ENCODE peak calls at places on chromosome 22, in seven cellular contexts. J is IMR-90, O is ovary, G is heart left ventricle, X is uterus, N is esophagus squamous epithelium, Q is H1. T is an unnamed sample.
A peak's percentile ranks its signal among the peaks of the same experiment; 100 is the strongest.

GRCh38 chr22:42270178-42270511 is 308 bp downstream of the TCF20 start:
- DNase-seq in J (no peak), O (no peak), G (no peak), X (no peak), N (no peak), Q (no peak), T (no peak)

GRCh38 chr22:49935561-49935960 is 17.1 kb downstream of the CRELD2 start:
- DNase-seq in J (no peak), O (no peak), G (no peak), X (no peak), N (no peak), Q (no peak), T (no peak)

GRCh38 chr22:32760396-32760795 is 41.1 kb upstream of the TIMP3 start:
- DNase-seq in J (no peak), O (no peak), G (no peak), X (no peak), N (no peak), Q (no peak), T (no peak)

GRCh38 chr22:21650823-21651520 is 8.9 kb downstream of the SDF2L1 start:
- DNase-seq in J (no peak), O (no peak), G (no peak), X (no peak), N (no peak), Q (no peak), T (no peak)

GRCh38 chr22:49046546-49047305 is 780.9 kb downstream of the BRD1 start:
- DNase-seq in J (no peak), O (no peak), G (no peak), X (peak; percentile 43), N (no peak), Q (peak; percentile 81), T (peak; percentile 58)

GRCh38 chr22:50613291-50613981 is 12.8 kb downstream of the MAPK8IP2 start:
- DNase-seq in J (no peak), O (peak; percentile 54), G (no peak), X (no peak), N (no peak), Q (no peak), T (peak; percentile 73)

GRCh38 chr22:50520826-50521453 is 4.5 kb downstream of the SCO2 start:
- DNase-seq in J (no peak), O (no peak), G (no peak), X (no peak), N (no peak), Q (no peak), T (no peak)

GRCh38 chr22:50338860-50339462 is 4.2 kb upstream of the PPP6R2 start:
- DNase-seq in J (no peak), O (no peak), G (no peak), X (no peak), N (no peak), Q (no peak), T (no peak)

GRCh38 chr22:20567993-20568417 is 60.6 kb downstream of the MED15 start:
- DNase-seq in J (peak; percentile 59), O (no peak), G (no peak), X (no peak), N (no peak), Q (no peak), T (peak; percentile 70)

GRCh38 chr22:46052801-46053562 is 76.0 kb upstream of the WNT7B start:
- DNase-seq in J (no peak), O (no peak), G (peak; percentile 79), X (peak; percentile 55), N (no peak), Q (no peak), T (peak; percentile 33)

GRCh38 chr22:46028069-46028991 is 51.4 kb upstream of the WNT7B start:
- DNase-seq in J (no peak), O (peak; percentile 25), G (no peak), X (peak; percentile 27), N (no peak), Q (no peak), T (no peak)

GRCh38 chr22:17807571-17808410 is 33.5 kb upstream of the BID start:
- DNase-seq in J (peak; percentile 69), O (no peak), G (peak; percentile 78), X (no peak), N (no peak), Q (no peak), T (no peak)

GRCh38 chr22:49099496-49100124 is 728.1 kb downstream of the BRD1 start:
- DNase-seq in J (no peak), O (no peak), G (peak; percentile 19), X (no peak), N (no peak), Q (no peak), T (no peak)

GRCh38 chr22:44926491-44927415 is 83.1 kb downstream of the PHF21B start:
- DNase-seq in J (no peak), O (no peak), G (peak; percentile 49), X (no peak), N (no peak), Q (no peak), T (no peak)

GRCh38 chr22:24694971-24695928 is 79.3 kb downstream of the PIWIL3 start:
- DNase-seq in J (no peak), O (no peak), G (no peak), X (no peak), N (no peak), Q (no peak), T (no peak)

GRCh38 chr22:36541831-36542391 is 12.9 kb upstream of the EIF3D start:
- DNase-seq in J (peak; percentile 96), O (no peak), G (peak; percentile 6), X (peak; percentile 42), N (no peak), Q (no peak), T (no peak)

GRCh38 chr22:36538529-36538928 is 9.6 kb upstream of the EIF3D start:
- DNase-seq in J (no peak), O (no peak), G (no peak), X (no peak), N (no peak), Q (no peak), T (no peak)

GRCh38 chr22:36540867-36541642 is 12.1 kb upstream of the EIF3D start:
- DNase-seq in J (no peak), O (no peak), G (peak; percentile 9), X (no peak), N (no peak), Q (no peak), T (no peak)

GRCh38 chr22:36532466-36532865 is 3.5 kb upstream of the EIF3D start:
- DNase-seq in J (no peak), O (no peak), G (no peak), X (no peak), N (no peak), Q (no peak), T (no peak)

DNA sequence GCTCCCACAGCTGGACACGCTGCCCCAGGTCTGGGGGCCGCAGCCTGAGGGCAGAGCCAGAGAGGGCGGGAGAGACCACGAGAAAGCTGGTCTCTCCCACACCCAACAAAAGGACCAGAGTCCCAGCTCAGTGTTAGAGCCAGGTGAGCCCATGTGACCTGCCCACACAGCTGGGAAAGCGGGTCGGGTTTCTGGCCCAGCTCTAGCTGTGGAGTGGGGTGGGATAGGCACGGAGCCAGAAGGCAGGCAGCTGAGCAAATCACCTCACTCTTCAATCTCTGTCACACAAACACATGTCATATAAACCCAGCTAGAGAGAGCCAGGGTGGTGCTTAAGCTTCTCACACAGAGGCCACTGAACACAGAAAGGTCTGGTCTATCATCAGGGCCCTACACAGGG is 7.8 kb upstream of the EIF3D start:
- DNase-seq in J (no peak), O (no peak), G (no peak), X (no peak), N (no peak), Q (no peak), T (no peak)
- TF ChIP-seq POLR2A in J (no peak), O (no peak), G (no peak), X (no peak), N (no peak), Q (no peak), T (no peak)

DNA sequence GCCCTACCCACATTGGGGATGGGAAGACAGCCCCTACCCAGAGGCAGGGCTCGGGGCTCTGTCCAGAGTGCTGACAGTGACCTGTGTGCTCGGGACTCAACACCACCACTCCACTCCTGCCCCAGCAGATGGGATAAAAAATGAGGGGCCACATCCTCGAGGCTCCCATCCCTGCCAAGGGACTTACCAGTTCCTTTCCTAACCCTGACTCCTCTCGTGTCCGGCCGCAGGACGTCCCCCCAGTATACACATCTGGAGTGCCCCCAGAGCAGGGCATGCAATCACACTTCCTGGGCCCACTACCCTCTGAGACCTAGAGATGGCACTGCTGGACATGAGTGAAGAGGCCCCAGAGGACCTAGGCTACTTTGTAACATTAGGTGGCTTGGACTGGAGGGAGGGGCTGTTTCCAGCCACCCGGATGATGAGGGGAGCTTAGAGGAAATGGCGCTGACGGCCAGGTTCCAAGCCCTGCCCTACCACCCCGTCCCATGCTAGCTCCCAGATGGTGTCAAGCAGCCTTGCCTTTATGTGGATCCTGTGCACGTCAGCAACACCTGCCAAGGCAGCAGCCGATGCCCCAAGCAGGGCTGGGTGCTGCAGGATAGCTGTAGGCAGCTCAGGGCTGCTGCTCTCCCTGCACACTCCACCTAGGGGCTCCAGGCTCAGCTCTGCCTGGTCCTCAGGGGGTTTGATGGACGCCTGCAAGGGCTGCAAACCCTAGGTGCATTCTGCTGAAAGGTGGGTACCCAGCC is 86.6 kb downstream of the DGCR2 start:
- DNase-seq in J (no peak), O (no peak), G (no peak), X (no peak), N (no peak), Q (no peak), T (no peak)
- TF ChIP-seq CTCF in J (no peak), O (no peak), G (no peak), X (no peak), N (no peak), Q (peak; percentile 46), T (no peak)

DNA sequence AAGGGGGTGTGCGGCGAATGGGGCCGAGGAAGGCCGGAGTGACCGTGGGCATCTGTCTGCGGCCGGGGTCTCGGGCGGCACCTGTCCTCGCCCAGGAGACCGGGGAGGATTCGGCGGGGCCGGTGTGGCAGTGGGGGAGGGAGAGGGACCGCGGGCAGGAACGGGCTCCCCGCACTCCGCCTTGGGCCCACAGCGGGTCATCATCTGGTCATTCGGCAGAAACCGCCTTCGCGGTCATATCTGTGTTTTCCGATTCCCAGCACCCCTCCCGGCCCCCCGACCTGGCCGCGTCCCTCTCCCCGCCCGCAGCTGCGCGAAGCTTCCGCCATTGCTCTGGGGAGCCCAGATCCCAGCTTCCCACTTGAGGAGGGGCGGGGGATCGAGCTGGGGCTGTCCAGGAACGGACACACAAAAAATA is 824 bp upstream of the CBX6 start:
- DNase-seq in J (peak; percentile 32), O (peak; percentile 83), G (peak; percentile 82), X (peak; percentile 74), N (no peak), Q (no peak), T (peak; percentile 77)
- TF ChIP-seq POLR2A in J (no peak), O (peak; percentile 45), G (peak; percentile 14), X (peak; percentile 56), N (no peak), Q (peak; percentile 8), T (no peak)

GRCh38 chr22:38826386-38826785 is 17.4 kb downstream of the NPTXR start:
- DNase-seq in J (no peak), O (no peak), G (no peak), X (no peak), N (no peak), Q (no peak), T (no peak)

GRCh38 chr22:38823076-38823475 is 20.8 kb downstream of the NPTXR start:
- DNase-seq in J (no peak), O (no peak), G (no peak), X (no peak), N (no peak), Q (no peak), T (no peak)

GRCh38 chr22:38823637-38824036 is 20.2 kb downstream of the NPTXR start:
- DNase-seq in J (no peak), O (no peak), G (no peak), X (no peak), N (no peak), Q (no peak), T (no peak)

GRCh38 chr22:38826801-38827200 is 17.0 kb downstream of the NPTXR start:
- DNase-seq in J (no peak), O (no peak), G (no peak), X (no peak), N (no peak), Q (no peak), T (no peak)

GRCh38 chr22:38824587-38824986 is 19.2 kb downstream of the NPTXR start:
- DNase-seq in J (peak; percentile 75), O (no peak), G (no peak), X (no peak), N (no peak), Q (peak; percentile 61), T (peak; percentile 72)
- TF ChIP-seq CTCF in J (peak; percentile 47), O (no peak), G (no peak), X (no peak), N (no peak), Q (peak; percentile 95), T (no peak)

T was measured in testis.